ENCODE peak calls at places on chromosomes 2 and 18, in ten cellular contexts. One of them, this sample, is unnamed.
A peak's percentile ranks its signal among the peaks of the same experiment; 100 is the strongest.

GRCh38 chr2:221422516-221423211 is 149.4 kb downstream of the EPHA4 start:
- DNase-seq in upper lobe of left lung: no peak
- DNase-seq in BJ: no peak
- DNase-seq in heart right ventricle: no peak
- DNase-seq in neuronal stem cell: no peak
- DNase-seq in CD4-positive, CD25-positive, alpha-beta regulatory T cell: no peak
- DNase-seq in lower lobe of right lung: no peak
- DNase-seq in colonic mucosa: no peak
- DNase-seq in kidney epithelial cell: no peak
- DNase-seq in tibial artery: no peak
- DNase-seq in this sample: no peak

GRCh38 chr18:30440351-30440750 is 602.2 kb downstream of the DSC3 start:
- DNase-seq in upper lobe of left lung: no peak
- DNase-seq in BJ: no peak
- DNase-seq in heart right ventricle: no peak
- DNase-seq in neuronal stem cell: no peak
- DNase-seq in CD4-positive, CD25-positive, alpha-beta regulatory T cell: no peak
- DNase-seq in lower lobe of right lung: no peak
- DNase-seq in colonic mucosa: no peak
- DNase-seq in kidney epithelial cell: no peak
- DNase-seq in tibial artery: no peak
- DNase-seq in this sample: no peak

GRCh38 chr2:220315098-220315785 is 687.8 kb downstream of the SLC4A3 start:
- DNase-seq in upper lobe of left lung: no peak
- DNase-seq in BJ: no peak
- DNase-seq in heart right ventricle: no peak
- DNase-seq in neuronal stem cell: no peak
- DNase-seq in CD4-positive, CD25-positive, alpha-beta regulatory T cell: no peak
- DNase-seq in lower lobe of right lung: no peak
- DNase-seq in colonic mucosa: no peak
- DNase-seq in kidney epithelial cell: no peak
- DNase-seq in tibial artery: no peak
- DNase-seq in this sample: no peak

GRCh38 chr18:2087877-2088673 is 483.2 kb downstream of the METTL4 start:
- DNase-seq in upper lobe of left lung: no peak
- DNase-seq in BJ: no peak
- DNase-seq in heart right ventricle: peak; percentile 31
- DNase-seq in neuronal stem cell: no peak
- DNase-seq in CD4-positive, CD25-positive, alpha-beta regulatory T cell: no peak
- DNase-seq in lower lobe of right lung: no peak
- DNase-seq in colonic mucosa: no peak
- DNase-seq in kidney epithelial cell: no peak
- DNase-seq in tibial artery: peak; percentile 29
- DNase-seq in this sample: no peak

GRCh38 chr2:45812039-45812500 is 160.6 kb downstream of the PRKCE start:
- DNase-seq in upper lobe of left lung: no peak
- DNase-seq in BJ: peak; percentile 15
- DNase-seq in heart right ventricle: no peak
- DNase-seq in neuronal stem cell: no peak
- DNase-seq in CD4-positive, CD25-positive, alpha-beta regulatory T cell: no peak
- DNase-seq in lower lobe of right lung: no peak
- DNase-seq in colonic mucosa: no peak
- DNase-seq in kidney epithelial cell: no peak
- DNase-seq in tibial artery: no peak
- DNase-seq in this sample: no peak

GRCh38 chr2:220904015-220904414 is 668.1 kb downstream of the EPHA4 start:
- DNase-seq in upper lobe of left lung: no peak
- DNase-seq in BJ: no peak
- DNase-seq in heart right ventricle: no peak
- DNase-seq in neuronal stem cell: no peak
- DNase-seq in CD4-positive, CD25-positive, alpha-beta regulatory T cell: no peak
- DNase-seq in lower lobe of right lung: no peak
- DNase-seq in colonic mucosa: no peak
- DNase-seq in kidney epithelial cell: no peak
- DNase-seq in tibial artery: no peak
- DNase-seq in this sample: no peak

GRCh38 chr2:125280276-125280675 is 1255.2 kb downstream of the CNTNAP5 start:
- DNase-seq in upper lobe of left lung: no peak
- DNase-seq in BJ: no peak
- DNase-seq in heart right ventricle: no peak
- DNase-seq in neuronal stem cell: no peak
- DNase-seq in CD4-positive, CD25-positive, alpha-beta regulatory T cell: no peak
- DNase-seq in lower lobe of right lung: no peak
- DNase-seq in colonic mucosa: no peak
- DNase-seq in kidney epithelial cell: no peak
- DNase-seq in tibial artery: no peak
- DNase-seq in this sample: no peak

GRCh38 chr2:21195326-21195725 is 71.6 kb downstream of the TDRD15 start:
- DNase-seq in upper lobe of left lung: no peak
- DNase-seq in BJ: no peak
- DNase-seq in heart right ventricle: no peak
- DNase-seq in neuronal stem cell: no peak
- DNase-seq in CD4-positive, CD25-positive, alpha-beta regulatory T cell: no peak
- DNase-seq in lower lobe of right lung: no peak
- DNase-seq in colonic mucosa: no peak
- DNase-seq in kidney epithelial cell: no peak
- DNase-seq in tibial artery: no peak
- DNase-seq in this sample: no peak

GRCh38 chr2:196123679-196124373 is 47.6 kb downstream of the STK17B start:
- DNase-seq in upper lobe of left lung: no peak
- DNase-seq in BJ: no peak
- DNase-seq in heart right ventricle: no peak
- DNase-seq in neuronal stem cell: no peak
- DNase-seq in CD4-positive, CD25-positive, alpha-beta regulatory T cell: no peak
- DNase-seq in lower lobe of right lung: no peak
- DNase-seq in colonic mucosa: no peak
- DNase-seq in kidney epithelial cell: no peak
- DNase-seq in tibial artery: no peak
- DNase-seq in this sample: no peak

GRCh38 chr18:62797329-62797728 is 82.0 kb downstream of the PHLPP1 start:
- DNase-seq in upper lobe of left lung: no peak
- DNase-seq in BJ: no peak
- DNase-seq in heart right ventricle: no peak
- DNase-seq in neuronal stem cell: no peak
- DNase-seq in CD4-positive, CD25-positive, alpha-beta regulatory T cell: no peak
- DNase-seq in lower lobe of right lung: no peak
- DNase-seq in colonic mucosa: no peak
- DNase-seq in kidney epithelial cell: no peak
- DNase-seq in tibial artery: no peak
- DNase-seq in this sample: no peak

GRCh38 chr2:65130440-65131175 is 702 bp upstream of the RAB1A start:
- DNase-seq in upper lobe of left lung: no peak
- DNase-seq in BJ: no peak
- DNase-seq in heart right ventricle: no peak
- DNase-seq in neuronal stem cell: no peak
- DNase-seq in CD4-positive, CD25-positive, alpha-beta regulatory T cell: no peak
- DNase-seq in lower lobe of right lung: no peak
- DNase-seq in colonic mucosa: no peak
- DNase-seq in kidney epithelial cell: no peak
- DNase-seq in tibial artery: no peak
- DNase-seq in this sample: no peak

GRCh38 chr18:10437837-10438236 is 16.6 kb upstream of the APCDD1 start:
- DNase-seq in upper lobe of left lung: no peak
- DNase-seq in BJ: no peak
- DNase-seq in heart right ventricle: no peak
- DNase-seq in neuronal stem cell: no peak
- DNase-seq in CD4-positive, CD25-positive, alpha-beta regulatory T cell: no peak
- DNase-seq in lower lobe of right lung: no peak
- DNase-seq in colonic mucosa: no peak
- DNase-seq in kidney epithelial cell: no peak
- DNase-seq in tibial artery: no peak
- DNase-seq in this sample: no peak

GRCh38 chr2:68772109-68772508 is 37.5 kb downstream of the ARHGAP25 start:
- DNase-seq in upper lobe of left lung: no peak
- DNase-seq in BJ: no peak
- DNase-seq in heart right ventricle: no peak
- DNase-seq in neuronal stem cell: no peak
- DNase-seq in CD4-positive, CD25-positive, alpha-beta regulatory T cell: no peak
- DNase-seq in lower lobe of right lung: no peak
- DNase-seq in colonic mucosa: no peak
- DNase-seq in kidney epithelial cell: no peak
- DNase-seq in tibial artery: no peak
- DNase-seq in this sample: no peak
- H3K4me3 ChIP-seq in upper lobe of left lung: no peak overlapping the region
- H3K4me3 ChIP-seq in BJ: no peak overlapping the region
- H3K4me3 ChIP-seq in heart right ventricle: no peak overlapping the region
- H3K4me3 ChIP-seq in neuronal stem cell: no peak overlapping the region
- H3K4me3 ChIP-seq in CD4-positive, CD25-positive, alpha-beta regulatory T cell: peak overlapping the region; percentile 88
- H3K4me3 ChIP-seq in lower lobe of right lung: no peak overlapping the region
- H3K4me3 ChIP-seq in colonic mucosa: no peak overlapping the region
- H3K4me3 ChIP-seq in kidney epithelial cell: no peak overlapping the region
- H3K4me3 ChIP-seq in tibial artery: no peak overlapping the region
- H3K4me3 ChIP-seq in this sample: no peak overlapping the region

DNA sequence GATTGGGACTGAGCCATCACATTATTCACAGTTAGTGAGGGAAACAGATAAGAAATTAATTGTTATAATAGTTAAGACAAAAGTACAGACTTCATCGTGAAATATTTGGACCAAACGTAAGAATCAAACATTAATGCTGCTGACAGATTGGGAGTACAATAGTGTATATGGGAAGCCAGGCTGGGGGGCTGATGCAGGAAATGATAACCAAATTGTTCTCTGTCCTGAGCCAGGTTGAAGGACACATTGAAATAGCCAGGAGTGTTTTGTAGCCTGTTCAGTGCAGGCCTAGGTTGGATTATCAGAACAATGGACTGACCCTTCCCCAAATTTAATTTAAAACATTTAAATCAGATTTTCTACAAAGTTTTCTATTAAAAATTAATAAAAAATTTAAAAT is 203.2 kb downstream of the BABAM2 start:
- DNase-seq in upper lobe of left lung: no peak
- DNase-seq in BJ: no peak
- DNase-seq in heart right ventricle: no peak
- DNase-seq in neuronal stem cell: no peak
- DNase-seq in CD4-positive, CD25-positive, alpha-beta regulatory T cell: no peak
- DNase-seq in lower lobe of right lung: no peak
- DNase-seq in colonic mucosa: no peak
- DNase-seq in kidney epithelial cell: no peak
- DNase-seq in tibial artery: no peak
- DNase-seq in this sample: no peak
- H3K27me3 ChIP-seq in upper lobe of left lung: no peaks in the 10 kb centered on the region
- H3K27me3 ChIP-seq in BJ: no peaks in the 10 kb centered on the region
- H3K27me3 ChIP-seq in heart right ventricle: no peaks in the 10 kb centered on the region
- H3K27me3 ChIP-seq in neuronal stem cell: no peaks in the 10 kb centered on the region
- H3K27me3 ChIP-seq in CD4-positive, CD25-positive, alpha-beta regulatory T cell: no peaks in the 10 kb centered on the region
- H3K27me3 ChIP-seq in lower lobe of right lung: no peaks in the 10 kb centered on the region
- H3K27me3 ChIP-seq in colonic mucosa: no peaks in the 10 kb centered on the region
- H3K27me3 ChIP-seq in kidney epithelial cell: no peaks in the 10 kb centered on the region
- H3K27me3 ChIP-seq in tibial artery: no peaks in the 10 kb centered on the region
- H3K27me3 ChIP-seq in this sample: no peaks in the 10 kb centered on the region

GRCh38 chr2:240581811-240582210 is 4.7 kb upstream of the CAPN10 start:
- DNase-seq in upper lobe of left lung: no peak
- DNase-seq in BJ: no peak
- DNase-seq in heart right ventricle: no peak
- DNase-seq in neuronal stem cell: no peak
- DNase-seq in CD4-positive, CD25-positive, alpha-beta regulatory T cell: no peak
- DNase-seq in lower lobe of right lung: no peak
- DNase-seq in colonic mucosa: no peak
- DNase-seq in kidney epithelial cell: no peak
- DNase-seq in tibial artery: no peak
- DNase-seq in this sample: no peak

GRCh38 chr2:240578110-240578450 is 8.5 kb upstream of the CAPN10 start:
- DNase-seq in upper lobe of left lung: peak; percentile 66
- DNase-seq in BJ: no peak
- DNase-seq in heart right ventricle: peak; percentile 21
- DNase-seq in neuronal stem cell: no peak
- DNase-seq in CD4-positive, CD25-positive, alpha-beta regulatory T cell: no peak
- DNase-seq in lower lobe of right lung: no peak
- DNase-seq in colonic mucosa: no peak
- DNase-seq in kidney epithelial cell: no peak
- DNase-seq in tibial artery: no peak
- DNase-seq in this sample: no peak

GRCh38 chr2:240579071-240579762 is 7.3 kb upstream of the CAPN10 start:
- DNase-seq in upper lobe of left lung: peak; percentile 28
- DNase-seq in BJ: no peak
- DNase-seq in heart right ventricle: peak; percentile 8
- DNase-seq in neuronal stem cell: no peak
- DNase-seq in CD4-positive, CD25-positive, alpha-beta regulatory T cell: peak; percentile 28
- DNase-seq in lower lobe of right lung: no peak
- DNase-seq in colonic mucosa: no peak
- DNase-seq in kidney epithelial cell: no peak
- DNase-seq in tibial artery: no peak
- DNase-seq in this sample: no peak

GRCh38 chr2:240578488-240578887 is 8.0 kb upstream of the CAPN10 start:
- DNase-seq in upper lobe of left lung: peak; percentile 49
- DNase-seq in BJ: no peak
- DNase-seq in heart right ventricle: no peak
- DNase-seq in neuronal stem cell: no peak
- DNase-seq in CD4-positive, CD25-positive, alpha-beta regulatory T cell: no peak
- DNase-seq in lower lobe of right lung: no peak
- DNase-seq in colonic mucosa: no peak
- DNase-seq in kidney epithelial cell: no peak
- DNase-seq in tibial artery: no peak
- DNase-seq in this sample: no peak

DNA sequence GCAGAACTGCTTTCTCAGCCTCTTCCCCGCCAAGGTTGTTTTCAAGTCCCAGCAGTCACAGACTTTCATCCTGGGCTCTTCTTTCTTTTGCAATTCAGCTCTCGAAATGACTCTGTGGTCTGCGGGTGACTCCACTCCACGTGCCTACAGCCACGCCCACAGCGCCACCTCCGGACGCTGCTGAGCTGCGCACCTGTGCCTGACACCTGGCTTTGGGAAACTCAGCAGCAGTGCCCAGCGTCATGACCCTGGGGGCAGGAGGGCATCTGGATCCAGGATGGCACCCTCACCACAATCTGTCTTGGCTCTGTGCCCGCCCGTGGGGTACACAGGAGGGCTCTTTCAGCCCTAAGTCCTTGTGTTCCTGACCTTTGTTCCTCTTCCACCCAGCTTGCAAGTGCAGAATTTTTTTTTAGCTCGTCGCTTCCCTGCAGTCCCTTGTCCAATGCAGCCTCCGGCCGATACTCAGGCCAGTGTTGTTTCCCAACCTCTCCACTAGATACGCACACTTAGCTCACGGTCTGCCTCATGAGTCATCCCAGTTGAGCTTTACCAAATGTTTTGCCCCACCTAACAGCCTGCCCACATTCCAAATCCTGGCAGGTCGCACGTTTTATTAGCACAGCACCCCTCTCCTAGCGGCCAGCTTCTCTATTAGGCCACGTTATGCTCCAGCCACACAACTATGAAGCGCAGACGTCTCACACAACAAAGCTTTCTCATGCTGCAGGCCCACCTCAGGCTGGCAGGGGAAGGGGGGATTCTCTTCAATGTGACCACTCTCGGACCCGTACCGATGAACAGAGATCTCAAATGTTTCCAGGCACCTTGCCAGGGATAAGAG is 6.5 kb upstream of the CAPN10 start:
- DNase-seq in upper lobe of left lung: peak; percentile 93
- DNase-seq in BJ: peak; percentile 77
- DNase-seq in heart right ventricle: peak; percentile 40
- DNase-seq in neuronal stem cell: no peak
- DNase-seq in CD4-positive, CD25-positive, alpha-beta regulatory T cell: peak; percentile 89
- DNase-seq in lower lobe of right lung: peak; percentile 89
- DNase-seq in colonic mucosa: peak; percentile 69
- DNase-seq in kidney epithelial cell: no peak
- DNase-seq in tibial artery: peak; percentile 64
- DNase-seq in this sample: peak; percentile 91
- H3K4me3 ChIP-seq in upper lobe of left lung: no peak overlapping the region
- H3K4me3 ChIP-seq in BJ: no peak overlapping the region
- H3K4me3 ChIP-seq in heart right ventricle: no peak overlapping the region
- H3K4me3 ChIP-seq in neuronal stem cell: no peak overlapping the region
- H3K4me3 ChIP-seq in CD4-positive, CD25-positive, alpha-beta regulatory T cell: no peak overlapping the region
- H3K4me3 ChIP-seq in lower lobe of right lung: peak overlapping the region; percentile 21
- H3K4me3 ChIP-seq in colonic mucosa: no peak overlapping the region
- H3K4me3 ChIP-seq in kidney epithelial cell: no peak overlapping the region
- H3K4me3 ChIP-seq in tibial artery: no peak overlapping the region
- H3K4me3 ChIP-seq in this sample: no peak overlapping the region

GRCh38 chr2:113272463-113272862 is 6.3 kb downstream of the PAX8 start:
- DNase-seq in upper lobe of left lung: no peak
- DNase-seq in BJ: no peak
- DNase-seq in heart right ventricle: no peak
- DNase-seq in neuronal stem cell: no peak
- DNase-seq in CD4-positive, CD25-positive, alpha-beta regulatory T cell: no peak
- DNase-seq in lower lobe of right lung: no peak
- DNase-seq in colonic mucosa: no peak
- DNase-seq in kidney epithelial cell: no peak
- DNase-seq in tibial artery: no peak
- DNase-seq in this sample: no peak
- H3K27me3 ChIP-seq in upper lobe of left lung: peaks cover 25% of the 10 kb centered on the region
- H3K27me3 ChIP-seq in BJ: peaks cover 12% of the 10 kb centered on the region
- H3K27me3 ChIP-seq in heart right ventricle: peaks cover 10% of the 10 kb centered on the region
- H3K27me3 ChIP-seq in neuronal stem cell: peaks cover 44% of the 10 kb centered on the region
- H3K27me3 ChIP-seq in CD4-positive, CD25-positive, alpha-beta regulatory T cell: peaks cover 29% of the 10 kb centered on the region
- H3K27me3 ChIP-seq in lower lobe of right lung: peaks cover 68% of the 10 kb centered on the region
- H3K27me3 ChIP-seq in colonic mucosa: peaks cover 13% of the 10 kb centered on the region
- H3K27me3 ChIP-seq in kidney epithelial cell: no peaks in the 10 kb centered on the region
- H3K27me3 ChIP-seq in tibial artery: peaks cover 3% of the 10 kb centered on the region
- H3K27me3 ChIP-seq in this sample: no peaks in the 10 kb centered on the region

This sample was measured in Peyer's patch.